ENCODE peak calls at places on chromosomes 7 and 10, in seven cellular contexts. X is activated CD4-positive, alpha-beta T cell treated with anti-CD3 and anti-CD28 coated beads, Interleukin-2, amount 50 U/mL, for 4 hours; V is mesothelial cell of epicardium; N is germinal center; L is SW 1271; C is NCI-H1092 treated with DMSO at 0.1 percent for 48 hours; J is HCT116. M is an unnamed sample.

GRCh38 chr7:80182630-80183276 is 48.1 kb downstream of the GNAI1 start:
- DNase-seq in C (no peak), L (no peak), J (peak), X (no peak), N (no peak), V (no peak), M (no peak)

GRCh38 chr7:151769189-151769821 is 107.6 kb downstream of the PRKAG2 start:
- DNase-seq in C (no peak), J (no peak), X (no peak), L (no peak), N (no peak), V (no peak), M (no peak)

GRCh38 chr10:76245951-76246495 is 814.6 kb downstream of the LRMDA start:
- DNase-seq in C (no peak), V (no peak), L (no peak), J (no peak), X (no peak), N (no peak), M (no peak)

GRCh38 chr7:127765150-127765549 is 113.2 kb downstream of the SND1 start:
- DNase-seq in C (no peak), X (no peak), L (no peak), J (no peak), N (no peak), V (no peak), M (no peak)

GRCh38 chr10:71805776-71806705 is 32.7 kb upstream of the VSIR start:
- DNase-seq in J (peak), X (no peak), C (no peak), L (no peak), N (no peak), V (no peak), M (peak)

GRCh38 chr10:23493711-23494110 is 54.8 kb downstream of the OTUD1 start:
- DNase-seq in V (no peak), N (no peak), L (no peak), J (no peak), C (no peak), X (no peak), M (no peak)

GRCh38 chr10:132551093-132551807 is 13.7 kb downstream of the INPP5A start:
- DNase-seq in X (no peak), V (no peak), L (no peak), C (no peak), N (peak), J (no peak), M (peak)

GRCh38 chr10:94075521-94075920 is 81.8 kb downstream of the PLCE1 start:
- DNase-seq in L (no peak), X (no peak), J (no peak), V (no peak), C (no peak), N (no peak), M (no peak)

GRCh38 chr7:99525713-99526440 is 21.4 kb downstream of the ZKSCAN5 start:
- DNase-seq in L (no peak), N (no peak), C (no peak), X (peak), V (no peak), J (peak), M (no peak)

GRCh38 chr10:114027041-114027394 is 16.6 kb upstream of the ADRB1 start:
- DNase-seq in C (no peak), J (no peak), L (no peak), X (no peak), N (no peak), V (no peak), M (no peak)

GRCh38 chr7:45874408-45875131 is 1.7 kb upstream of the CCDC201 start:
- DNase-seq in C (no peak), N (no peak), V (no peak), X (no peak), J (no peak), L (peak), M (no peak)

GRCh38 chr7:45573636-45574470 is at the start of gene ADCY1:
- DNase-seq in V (peak), N (peak), J (no peak), C (peak), L (no peak), X (no peak), M (peak)